ENCODE peak calls at places on chromosomes 2 and 18, in five cellular contexts. R is GF-D8, S is type B pancreatic cell, U is amygdala, Y is GDM1. I is an unnamed sample.

GRCh38 chr2:218448934-218449333 is 30.0 kb downstream of the VIL1 start:
- DNase-seq in S (no peak), Y (no peak), U (no peak), R (no peak), I (peak)

GRCh38 chr18:54675076-54675475 is 84.0 kb downstream of the DYNAP start:
- DNase-seq in R (no peak), U (no peak), S (no peak), Y (no peak), I (no peak)

GRCh38 chr2:69531186-69531585 is 94.0 kb upstream of the NFU1 start:
- DNase-seq in S (no peak), U (no peak), Y (no peak), R (no peak), I (no peak)

GRCh38 chr2:238657132-238658053 is 190.5 kb upstream of the TWIST2 start:
- DNase-seq in Y (no peak), U (no peak), R (no peak), S (peak), I (no peak)

GRCh38 chr2:39772086-39772811 is 6.8 kb downstream of the THUMPD2 start:
- DNase-seq in Y (no peak), S (no peak), U (no peak), R (no peak), I (peak)

GRCh38 chr2:24052951-24053350 is 3.4 kb downstream of the FKBP1B start:
- DNase-seq in U (no peak), Y (no peak), S (no peak), R (no peak), I (no peak)

GRCh38 chr2:52968043-52968442 is 799.6 kb upstream of the CHAC2 start:
- DNase-seq in R (no peak), Y (no peak), S (no peak), U (no peak), I (no peak)

GRCh38 chr2:230687498-230687897 is 25.1 kb upstream of the CAB39 start:
- DNase-seq in R (no peak), S (no peak), U (no peak), Y (no peak), I (peak)

GRCh38 chr2:186059096-186059495 is 320.5 kb downstream of the FSIP2 start:
- DNase-seq in Y (no peak), S (no peak), U (no peak), R (no peak), I (no peak)

GRCh38 chr18:74368901-74369705 is 53.5 kb downstream of the C18orf63 start:
- DNase-seq in Y (no peak), R (no peak), U (no peak), S (no peak), I (no peak)

GRCh38 chr18:79848579-79849327 is 51.0 kb downstream of the KCNG2 start:
- DNase-seq in R (no peak), U (no peak), S (no peak), Y (no peak), I (no peak)

GRCh38 chr2:102100371-102101096 is 42.0 kb upstream of the IL1R1 start:
- DNase-seq in R (no peak), S (no peak), U (no peak), Y (no peak), I (no peak)

GRCh38 chr18:79575891-79576685 is 103.5 kb upstream of the CTDP1 start:
- DNase-seq in S (no peak), R (no peak), Y (no peak), U (no peak), I (no peak)

GRCh38 chr2:41610501-41611242 is 437.1 kb upstream of the PKDCC start:
- DNase-seq in U (no peak), Y (no peak), S (no peak), R (no peak), I (no peak)

GRCh38 chr2:7931808-7932207 is 750.0 kb upstream of the ID2 start:
- DNase-seq in S (no peak), Y (no peak), R (no peak), U (no peak), I (no peak)

GRCh38 chr18:35134190-35134730 is 93.0 kb downstream of the MAPRE2 start:
- DNase-seq in S (no peak), Y (no peak), U (no peak), R (no peak), I (no peak)

GRCh38 chr2:42554392-42554791 is 14.0 kb upstream of the MTA3 start:
- DNase-seq in Y (no peak), S (no peak), U (no peak), R (no peak), I (no peak)

GRCh38 chr2:135742307-135742838 is 718 bp downstream of the UBXN4 start:
- DNase-seq in S (no peak), R (peak), U (no peak), Y (peak), I (peak)

GRCh38 chr2:239052720-239053665 is 205.1 kb downstream of the TWIST2 start:
- DNase-seq in S (no peak), U (no peak), Y (no peak), R (no peak), I (no peak)

GRCh38 chr2:47528874-47529273 is 125.9 kb downstream of the MSH2 start:
- DNase-seq in S (no peak), Y (no peak), U (no peak), R (no peak), I (no peak)

GRCh38 chr2:218217366-218218309 is 649 bp downstream of the ARPC2 start:
- DNase-seq in Y (peak), U (no peak), R (peak), S (peak), I (peak)

GRCh38 chr18:27377251-27377650 is 192.1 kb upstream of the CHST9 start:
- DNase-seq in U (no peak), R (no peak), Y (no peak), S (no peak), I (no peak)

I was measured in RWPE1.